ENCODE peak calls at places on chromosomes 5 and 9, in four cellular contexts. K, E, M and B are unnamed samples.

GRCh38 chr5:163261647-163262269 is 175.6 kb upstream of the CCNG1 start:
- DNase-seq in K (no peak), E (no peak), M (no peak), B (no peak)

GRCh38 chr9:35357116-35357515 is 132.8 kb upstream of the RUSC2 start:
- DNase-seq in K (no peak), E (no peak), M (no peak), B (no peak)

GRCh38 chr5:163433271-163433670 is 4.1 kb upstream of the CCNG1 start:
- DNase-seq in K (no peak), E (no peak), M (no peak), B (no peak)

GRCh38 chr5:22938373-22938772 is 85.2 kb upstream of the CDH12 start:
- DNase-seq in K (no peak), E (no peak), M (no peak), B (no peak)

GRCh38 chr9:91949293-91949945 is 609 bp downstream of the ROR2 start:
- DNase-seq in K (peak; percentile 25), E (no peak), M (peak; percentile 42), B (peak; percentile 49)

GRCh38 chr5:148561712-148562365 is 92.5 kb downstream of the HTR4 start:
- DNase-seq in K (no peak), E (no peak), M (no peak), B (no peak)

GRCh38 chr5:169762338-169763095 is 125.4 kb downstream of the DOCK2 start:
- DNase-seq in K (no peak), E (no peak), M (no peak), B (no peak)

GRCh38 chr5:42228279-42228678 is 195.0 kb upstream of the GHR start:
- DNase-seq in K (no peak), E (no peak), M (no peak), B (no peak)

GRCh38 chr9:105500108-105500766 is 52.4 kb downstream of the FSD1L start:
- DNase-seq in K (no peak), E (no peak), M (no peak), B (no peak)

DNA sequence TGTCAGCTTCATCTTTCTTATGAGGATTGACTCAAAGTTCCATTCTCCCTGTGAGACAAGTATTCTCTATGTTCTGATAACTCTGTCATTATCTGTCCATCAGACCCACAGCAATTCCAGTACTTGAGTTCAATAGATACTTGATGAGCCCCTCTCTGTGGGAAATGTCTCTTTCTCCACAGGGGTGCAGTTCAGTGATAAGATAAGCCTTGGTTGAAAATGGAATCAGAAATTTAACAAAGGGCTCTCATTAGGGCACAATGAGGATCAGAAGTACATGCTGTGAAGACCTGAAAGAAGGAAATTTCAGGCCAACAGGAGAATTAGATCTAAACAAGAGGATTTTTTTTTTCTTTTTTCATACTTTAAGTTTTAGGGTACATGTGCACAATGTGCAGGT is 737.3 kb downstream of the MTRR start:
- DNase-seq in K (no peak), E (no peak), M (no peak), B (no peak)
- TF ChIP-seq ELF4 in K (no peak), E (no peak), M (no peak), B (no peak)

DNA sequence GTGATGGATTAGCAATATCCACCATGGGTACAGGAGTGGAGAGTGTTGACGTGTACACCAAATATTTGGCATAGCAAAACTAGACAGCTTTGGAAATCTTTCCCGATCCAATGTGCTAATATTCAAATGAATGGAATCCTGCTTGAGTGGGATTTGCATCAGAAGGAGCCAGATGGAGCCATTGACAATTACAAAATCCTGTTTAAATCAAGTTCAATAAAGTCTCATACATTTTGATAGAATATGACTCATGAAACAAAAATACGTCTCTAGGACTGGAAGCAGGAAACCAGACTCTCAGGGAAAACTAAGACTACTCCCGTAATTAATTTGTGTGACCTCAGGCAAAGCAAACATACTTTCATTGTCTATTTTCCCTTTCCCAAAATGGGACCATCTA is 13.0 kb downstream of the TNC start:
- DNase-seq in K (no peak), E (no peak), M (no peak), B (no peak)
- TF ChIP-seq ELF4 in K (no peak), E (no peak), M (no peak), B (no peak)

GRCh38 chr9:137077010-137077747 is at the start of gene UAP1L1:
- DNase-seq in K (peak; percentile 64), E (no peak), M (peak; percentile 62), B (peak; percentile 64)
- TF ChIP-seq ELF4 in K (no peak), E (no peak), M (no peak), B (no peak)

DNA sequence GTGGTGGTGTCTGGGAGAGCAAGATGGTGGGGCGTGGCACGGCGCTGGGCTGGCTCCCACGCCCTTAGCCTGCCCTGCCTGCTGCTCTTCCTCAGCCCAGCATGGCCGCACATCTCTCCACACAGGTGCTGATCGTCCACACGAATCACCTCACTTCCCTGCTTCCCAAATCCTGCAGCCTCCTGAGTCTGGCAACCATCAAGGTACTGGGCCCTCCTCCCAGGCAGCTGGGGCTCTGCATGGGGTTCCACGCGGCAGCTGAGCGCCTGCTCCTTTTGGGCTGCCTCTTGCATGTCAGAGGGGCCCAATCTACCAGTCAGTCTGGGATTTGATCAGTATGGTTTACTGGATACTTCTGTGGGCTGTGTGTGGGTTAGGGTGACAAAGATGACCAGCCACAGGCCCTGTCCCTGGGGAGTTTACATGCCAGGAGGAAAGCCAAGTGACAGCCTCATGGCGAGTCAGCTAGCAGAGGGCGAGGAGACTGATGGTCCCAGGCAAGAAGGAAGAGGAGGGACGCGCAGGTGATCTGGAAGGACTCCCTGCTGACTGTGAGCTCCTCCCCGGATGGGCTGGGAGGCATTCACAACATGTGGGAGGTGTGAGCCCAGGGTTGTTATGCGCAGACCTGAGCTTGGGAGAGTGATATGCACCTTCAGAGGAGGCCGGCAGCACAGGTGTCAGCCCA is 6.0 kb downstream of the LRSAM1 start:
- DNase-seq in K (no peak), E (no peak), M (no peak), B (peak; percentile 31)
- TF ChIP-seq ELF4 in K (no peak), E (no peak), M (no peak), B (no peak)

GRCh38 chr5:120465281-120465961 is 1.3 kb downstream of the PRR16 start:
- DNase-seq in K (peak; percentile 40), E (no peak), M (peak; percentile 12), B (peak; percentile 63)
- TF ChIP-seq ELF4 in K (no peak), E (no peak), M (no peak), B (no peak)

GRCh38 chr5:158287643-158288228 is 428.8 kb upstream of the CLINT1 start:
- DNase-seq in K (peak; percentile 15), E (no peak), M (no peak), B (no peak)
- TF ChIP-seq ELF4 in K (no peak), E (no peak), M (no peak), B (no peak)

GRCh38 chr9:133814586-133815090 is 76.5 kb upstream of the SARDH start:
- DNase-seq in K (no peak), E (no peak), M (no peak), B (no peak)

GRCh38 chr9:133815781-133816180 is 77.6 kb upstream of the SARDH start:
- DNase-seq in K (no peak), E (no peak), M (no peak), B (no peak)

GRCh38 chr9:133821606-133822438 is 83.7 kb upstream of the SARDH start:
- DNase-seq in K (no peak), E (no peak), M (no peak), B (no peak)

GRCh38 chr9:133819923-133820322 is 81.8 kb upstream of the SARDH start:
- DNase-seq in K (no peak), E (no peak), M (no peak), B (no peak)

DNA sequence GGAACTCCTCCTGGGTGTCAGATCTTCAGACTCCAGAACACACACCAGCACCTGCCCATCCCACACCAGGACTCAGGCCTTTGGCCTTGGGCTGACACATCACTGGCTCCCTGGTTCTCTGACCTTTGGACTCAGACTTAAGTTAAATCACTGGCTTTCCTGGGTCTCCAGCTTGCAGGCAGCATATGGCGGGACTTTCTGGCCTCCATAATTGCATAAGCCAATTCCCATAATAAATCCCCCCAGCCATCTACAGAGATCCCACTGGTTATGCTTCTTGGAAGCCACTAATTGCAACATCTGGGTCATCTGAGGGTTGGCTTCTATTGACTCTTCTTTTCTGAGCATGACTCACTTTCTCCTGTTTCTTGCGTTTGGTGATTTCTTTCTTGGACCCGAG is 80.3 kb upstream of the SARDH start:
- DNase-seq in K (no peak), E (peak; percentile 46), M (no peak), B (no peak)
- TF ChIP-seq ELF4 in K (no peak), E (no peak), M (no peak), B (no peak)

DNA sequence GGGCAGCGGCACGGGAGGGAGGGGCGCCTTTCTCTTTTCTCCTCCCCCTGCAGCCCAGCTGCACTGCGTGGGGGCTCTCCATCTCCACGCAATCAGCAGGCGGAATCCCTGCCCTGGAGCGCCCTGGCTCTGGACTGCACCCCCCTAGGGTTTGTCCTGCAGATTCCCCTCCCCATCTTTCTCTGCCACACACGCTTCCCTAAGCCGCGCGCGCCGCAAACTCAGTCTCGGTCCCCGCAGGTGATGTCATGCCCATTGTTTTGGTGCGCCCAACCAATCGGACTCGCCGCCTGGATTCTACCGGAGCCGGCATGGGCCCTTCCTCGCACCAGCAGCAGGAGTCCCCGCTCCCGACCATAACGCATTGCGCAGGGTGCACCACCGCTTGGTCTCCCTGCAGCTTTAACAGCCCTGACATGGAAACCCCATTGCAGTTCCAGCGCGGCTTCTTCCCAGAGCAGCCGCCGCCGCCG is at the start of gene KCNN2:
- DNase-seq in K (peak; percentile 68), E (peak; percentile 23), M (no peak), B (peak; percentile 90)
- TF ChIP-seq ELF4 in K (no peak), E (no peak), M (no peak), B (no peak)

DNA sequence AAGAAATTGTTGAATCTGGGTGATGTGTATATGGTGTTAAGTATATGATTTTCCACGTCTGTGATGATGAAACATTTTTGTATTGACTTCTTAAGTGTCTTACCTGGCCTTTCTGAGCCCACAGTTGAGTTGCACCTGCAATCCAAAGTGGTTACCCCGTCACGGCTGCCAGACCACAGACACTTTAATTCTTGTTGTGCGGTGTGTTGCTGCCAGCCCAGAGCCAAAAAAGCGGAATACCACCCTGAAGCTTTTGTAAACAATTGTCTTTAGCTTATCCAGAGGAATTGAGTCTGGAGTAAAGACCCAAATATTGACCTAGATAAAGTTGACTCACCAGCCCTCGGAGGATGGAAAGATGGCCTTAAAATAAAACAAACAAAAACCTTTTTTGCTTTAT is 35.1 kb downstream of the MTAP start:
- DNase-seq in K (no peak), E (no peak), M (no peak), B (no peak)
- TF ChIP-seq ELF4 in K (no peak), E (no peak), M (no peak), B (no peak)

DNA sequence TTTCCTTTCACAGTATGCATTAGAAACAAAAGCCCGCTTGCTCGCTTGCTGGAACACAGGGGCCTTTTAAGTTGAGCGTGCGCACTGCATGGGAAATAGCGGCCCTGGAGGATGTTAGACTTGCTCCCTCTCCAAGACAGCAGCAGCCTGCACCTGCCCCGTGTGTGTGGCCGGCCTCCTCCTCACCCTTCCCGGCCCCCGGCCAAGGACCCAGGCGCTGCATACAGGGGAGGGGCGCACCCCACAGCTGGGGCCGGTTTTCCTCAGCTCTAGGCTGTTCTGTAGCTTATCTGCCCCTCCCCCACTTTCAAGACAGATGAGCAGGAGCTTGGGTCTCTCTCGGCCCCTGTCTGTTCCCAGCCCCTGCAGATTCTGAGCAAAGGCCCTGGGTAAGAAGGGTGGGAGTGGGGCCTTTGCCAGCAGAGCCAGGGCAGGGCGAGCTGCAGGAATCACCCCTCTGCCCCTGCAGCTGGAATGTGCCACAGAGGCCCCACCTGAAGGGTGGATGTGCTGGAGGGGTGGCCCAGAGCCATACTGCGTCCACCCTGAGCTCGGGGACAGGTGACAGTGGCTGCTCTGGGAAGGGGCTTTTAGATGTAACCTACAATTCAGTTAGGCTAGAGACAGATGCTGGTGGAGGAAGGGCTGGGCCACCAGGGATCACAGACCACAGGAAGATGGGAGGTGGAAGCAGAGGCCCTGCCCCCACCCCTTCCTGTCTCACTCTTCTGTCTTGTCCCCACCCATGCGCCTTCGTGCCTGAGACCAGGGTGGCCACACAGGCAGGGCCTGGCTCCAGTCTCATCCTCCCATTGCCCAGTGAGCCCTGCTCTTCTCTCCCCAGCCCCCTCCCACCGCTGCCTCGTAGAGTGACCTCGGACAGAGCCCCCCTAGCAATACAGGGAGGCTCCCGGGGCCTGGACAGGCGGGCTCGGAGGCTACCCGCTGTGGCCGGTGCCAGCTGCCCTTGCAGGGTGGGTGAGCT is 132.4 kb downstream of the DAB2IP start:
- DNase-seq in K (no peak), E (no peak), M (no peak), B (peak; percentile 58)
- TF ChIP-seq ELF4 in K (no peak), E (no peak), M (no peak), B (no peak)